ENCODE peak calls at places on chromosomes 4 and X, in five cellular contexts. D is CD8-positive, alpha-beta T cell; Z is endothelial cell; R is heart left ventricle; L is dorsolateral prefrontal cortex. N is an unnamed sample.

GRCh38 chr4:29278580-29278979 is 1441.6 kb upstream of the PCDH7 start:
- DNase-seq in D (no peak), Z (no peak), L (no peak), R (no peak), N (no peak)

GRCh38 chrX:110734894-110735541 is 60.6 kb downstream of the CHRDL1 start:
- DNase-seq in Z (no peak), D (no peak), L (no peak), R (no peak), N (no peak)

GRCh38 chr4:51880016-51880915 is 37.3 kb downstream of the DCUN1D4 start:
- DNase-seq in D (no peak), R (no peak), Z (no peak), L (no peak), N (no peak)

GRCh38 chr4:87051121-87051713 is 116.4 kb downstream of the AFF1 start:
- DNase-seq in R (no peak), D (no peak), L (no peak), Z (no peak), N (no peak)

GRCh38 chr4:77927991-77928925 is 65.6 kb downstream of the MRPL1 start:
- DNase-seq in D (no peak), Z (no peak), R (no peak), L (no peak), N (no peak)

GRCh38 chrX:2908125-2908685 is 20.9 kb downstream of the ARSD start:
- DNase-seq in Z (no peak), D (no peak), R (no peak), L (no peak), N (no peak)

GRCh38 chr4:121353213-121353612 is 27.6 kb downstream of the QRFPR start:
- DNase-seq in R (no peak), Z (no peak), L (no peak), D (no peak), N (no peak)

GRCh38 chrX:9871871-9872270 is 85.6 kb downstream of the SHROOM2 start:
- DNase-seq in Z (no peak), D (no peak), L (no peak), R (no peak), N (no peak)

GRCh38 chr4:81606166-81606565 is 134.5 kb upstream of the RASGEF1B start:
- DNase-seq in D (no peak), R (no peak), L (no peak), Z (no peak), N (no peak)

GRCh38 chrX:69277961-69278795 is 112.9 kb upstream of the PJA1 start:
- DNase-seq in R (no peak), L (no peak), Z (no peak), D (no peak), N (no peak)

GRCh38 chrX:120749141-120749846 is 119.4 kb upstream of the C1GALT1C1 start:
- DNase-seq in Z (peak; percentile 3), D (no peak), R (no peak), L (no peak), N (no peak)

GRCh38 chr4:37685726-37686372 is 327 bp downstream of the RELL1 start:
- DNase-seq in Z (peak; percentile 61), R (no peak), L (no peak), D (peak; percentile 44), N (peak; percentile 67)

GRCh38 chr4:82592639-82593038 is 30.9 kb upstream of the TMEM150C start:
- DNase-seq in Z (no peak), D (no peak), L (no peak), R (no peak), N (no peak)

GRCh38 chr4:108045687-108046024 is 56.0 kb downstream of the HADH start:
- DNase-seq in D (no peak), R (no peak), Z (no peak), L (no peak), N (no peak)

GRCh38 chrX:19746919-19747671 is 140.3 kb downstream of the SH3KBP1 start:
- DNase-seq in Z (no peak), L (no peak), D (no peak), R (no peak), N (no peak)

GRCh38 chrX:19747672-19748610 is 139.5 kb downstream of the SH3KBP1 start:
- DNase-seq in Z (no peak), R (peak; percentile 65), L (no peak), D (peak; percentile 59), N (no peak)

GRCh38 chrX:19750028-19750786 is 137.2 kb downstream of the SH3KBP1 start:
- DNase-seq in R (no peak), D (no peak), Z (no peak), L (no peak), N (no peak)

GRCh38 chrX:19751068-19751467 is 136.3 kb downstream of the SH3KBP1 start:
- DNase-seq in R (no peak), D (no peak), L (no peak), Z (no peak), N (no peak)

DNA sequence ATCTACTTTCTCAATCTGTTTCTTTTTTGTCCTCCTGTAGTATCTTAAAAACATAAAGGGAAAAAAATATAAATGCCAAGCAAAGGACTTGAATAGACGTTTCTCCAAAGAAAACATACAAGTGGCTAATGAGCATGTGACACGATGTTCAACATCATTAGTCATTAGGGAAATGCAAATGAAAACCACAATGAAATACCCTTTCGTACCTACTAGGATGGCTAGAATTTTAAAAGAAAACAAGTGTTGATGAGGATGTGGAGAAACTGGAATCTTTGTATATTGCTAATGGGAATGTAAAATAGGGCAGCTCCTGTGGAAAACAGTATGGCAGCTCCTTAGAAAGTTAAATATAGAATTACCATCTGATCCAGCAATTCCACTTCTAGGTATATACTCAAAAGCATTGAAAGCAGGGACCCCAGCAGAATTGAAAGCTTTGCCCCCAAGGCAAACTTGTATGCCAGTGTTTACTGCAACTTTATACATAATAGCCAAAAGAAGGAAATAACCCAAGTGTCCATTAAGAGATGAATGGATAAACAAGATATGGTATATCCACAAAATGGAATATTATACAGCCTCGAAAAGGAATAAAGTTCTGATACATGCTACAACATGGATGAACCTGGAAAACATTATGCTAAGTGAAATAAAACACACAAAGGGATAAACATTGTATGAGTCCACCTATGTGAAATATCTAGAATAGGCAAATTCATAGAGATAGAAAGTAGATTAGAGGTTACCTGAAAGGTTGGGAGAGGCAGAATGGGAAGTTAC is 138.3 kb downstream of the SH3KBP1 start:
- DNase-seq in L (no peak), Z (no peak), D (no peak), R (no peak), N (no peak)
- TF ChIP-seq CTCF in L (no peak), Z (no peak), D (no peak), R (no peak), N (no peak)

GRCh38 chrX:148682206-148682605 is 181.8 kb downstream of the AFF2 start:
- DNase-seq in D (no peak), R (no peak), L (no peak), Z (no peak), N (no peak)

DNA sequence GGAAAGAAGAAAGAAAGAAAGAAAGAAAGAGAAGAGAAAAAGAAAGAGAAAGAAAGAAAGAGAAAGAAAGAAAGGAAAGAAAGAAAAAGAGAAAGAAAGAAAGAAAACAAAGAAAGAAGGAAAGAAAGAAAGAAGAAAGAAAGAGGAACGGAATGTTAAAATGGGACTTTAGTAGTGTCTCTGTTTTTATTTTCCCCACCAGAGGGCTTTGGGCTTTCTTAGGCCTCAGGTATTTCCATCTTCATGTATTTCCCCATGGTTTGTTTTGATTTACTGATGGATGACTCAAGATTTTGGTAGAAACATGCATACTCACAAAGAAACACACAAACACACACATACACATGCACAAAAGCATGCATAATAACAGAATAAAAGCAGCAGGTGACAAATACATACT is 181.2 kb downstream of the AFF2 start:
- DNase-seq in D (no peak), L (no peak), Z (no peak), R (no peak), N (no peak)
- TF ChIP-seq CTCF in D (no peak), L (no peak), Z (no peak), R (no peak), N (no peak)

GRCh38 chrX:102599084-102599949 is at the start of gene ARMCX5:
- DNase-seq in L (peak; percentile 60), D (peak; percentile 47), Z (peak; percentile 56), R (peak; percentile 69), N (peak; percentile 61)

GRCh38 chrX:102604327-102604726 is 5.0 kb downstream of the ARMCX5 start:
- DNase-seq in Z (no peak), R (no peak), L (no peak), D (no peak), N (no peak)

GRCh38 chrX:102599950-102600579 is 750 bp downstream of the ARMCX5 start:
- DNase-seq in Z (no peak), D (no peak), R (no peak), L (no peak), N (no peak)
- TF ChIP-seq CTCF in Z (no peak), D (no peak), R (no peak), L (no peak), N (no peak)

GRCh38 chr4:119490335-119490734 is 138.3 kb downstream of the PDE5A start:
- DNase-seq in D (no peak), Z (peak; percentile 20), L (no peak), R (no peak), N (no peak)
- TF ChIP-seq CTCF in D (no peak), Z (no peak), L (no peak), R (peak; percentile 18), N (no peak)

GRCh38 chrX:96424007-96424406 is 260.6 kb upstream of the DIAPH2 start:
- DNase-seq in Z (no peak), R (no peak), L (no peak), D (no peak), N (no peak)
- TF ChIP-seq CTCF in Z (no peak), R (no peak), L (no peak), D (no peak), N (no peak)

GRCh38 chrX:42530027-42530426 is 247.9 kb downstream of the PPP1R2C start:
- DNase-seq in R (no peak), D (no peak), L (no peak), Z (no peak), N (no peak)
- TF ChIP-seq CTCF in R (no peak), D (no peak), L (no peak), Z (no peak), N (no peak)

GRCh38 chr4:184287697-184288255 is 70.1 kb upstream of the ENPP6 start:
- DNase-seq in R (no peak), Z (no peak), L (no peak), D (no peak), N (no peak)
- TF ChIP-seq CTCF in R (no peak), Z (no peak), L (peak; percentile 51), D (no peak), N (no peak)

N was measured in glutamatergic neuron.